ENCODE peak calls at places on chromosomes 3 and 15, in four cellular contexts. One of them, this sample, is unnamed.

GRCh38 chr3:107752202-107752990 is 229.6 kb downstream of the BBX start:
- DNase-seq in HepG2: peak; percentile 39
- DNase-seq in K562: peak; percentile 8
- DNase-seq in GM12878: no peak
- DNase-seq in this sample: peak; percentile 29

GRCh38 chr3:132804498-132804897 is 82.3 kb upstream of the NPHP3 start:
- DNase-seq in GM12878: no peak
- DNase-seq in K562: no peak
- DNase-seq in HepG2: no peak
- DNase-seq in this sample: no peak

GRCh38 chr3:127167315-127168043 is 25.5 kb upstream of the PRR23E start:
- DNase-seq in HepG2: no peak
- DNase-seq in K562: no peak
- DNase-seq in GM12878: no peak
- DNase-seq in this sample: no peak

GRCh38 chr3:124810970-124811369 is 76.2 kb downstream of the ITGB5 start:
- DNase-seq in K562: no peak
- DNase-seq in GM12878: no peak
- DNase-seq in HepG2: no peak
- DNase-seq in this sample: no peak

GRCh38 chr3:53858096-53858741 is 11.9 kb downstream of the IL17RB start:
- DNase-seq in K562: no peak
- DNase-seq in GM12878: no peak
- DNase-seq in HepG2: no peak
- DNase-seq in this sample: no peak

GRCh38 chr3:78414261-78414660 is 1353.5 kb downstream of the ROBO1 start:
- DNase-seq in K562: no peak
- DNase-seq in GM12878: no peak
- DNase-seq in HepG2: no peak
- DNase-seq in this sample: no peak

GRCh38 chr3:113097821-113098516 is 107.2 kb downstream of the GTPBP8 start:
- DNase-seq in GM12878: no peak
- DNase-seq in HepG2: peak; percentile 56
- DNase-seq in K562: no peak
- DNase-seq in this sample: no peak

GRCh38 chr3:123067689-123068226 is 933 bp downstream of the PDIA5 start:
- DNase-seq in K562: no peak
- DNase-seq in HepG2: no peak
- DNase-seq in GM12878: no peak
- DNase-seq in this sample: no peak

GRCh38 chr3:29611252-29611651 is 330.4 kb downstream of the RBMS3 start:
- DNase-seq in K562: no peak
- DNase-seq in HepG2: no peak
- DNase-seq in GM12878: no peak
- DNase-seq in this sample: no peak

GRCh38 chr15:49646891-49647290 is 26.0 kb downstream of the DTWD1 start:
- DNase-seq in K562: no peak
- DNase-seq in HepG2: no peak
- DNase-seq in GM12878: no peak
- DNase-seq in this sample: no peak

GRCh38 chr15:69305933-69306568 is 7.3 kb downstream of the PAQR5 start:
- DNase-seq in HepG2: no peak
- DNase-seq in GM12878: no peak
- DNase-seq in K562: no peak
- DNase-seq in this sample: no peak

GRCh38 chr15:70906842-70907241 is 14.2 kb downstream of the LRRC49 start:
- DNase-seq in K562: no peak
- DNase-seq in HepG2: no peak
- DNase-seq in GM12878: no peak
- DNase-seq in this sample: no peak

DNA sequence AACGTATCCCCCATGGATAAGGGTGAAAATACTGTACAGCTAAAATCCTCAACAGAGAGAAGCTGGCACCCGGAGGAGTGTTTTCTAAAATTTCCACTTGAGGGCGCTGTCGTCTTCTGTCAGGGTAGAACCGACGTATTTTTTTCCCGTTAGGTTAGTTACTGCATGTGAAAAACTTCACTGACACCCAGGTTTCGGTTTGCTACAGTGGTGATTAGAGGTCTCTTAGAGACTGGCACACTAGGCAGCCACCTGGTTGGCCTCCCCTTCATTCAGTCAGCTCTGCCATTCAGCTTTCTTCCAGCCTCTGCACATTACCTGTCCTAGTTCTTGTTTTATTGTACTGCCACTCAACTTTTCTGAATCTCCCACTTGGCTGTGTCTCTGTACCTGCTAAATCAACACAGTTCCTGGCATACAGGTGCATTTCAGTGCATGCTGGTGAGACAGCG is 18.4 kb downstream of the CCK start:
- DNase-seq in K562: peak; percentile 76
- DNase-seq in HepG2: peak; percentile 59
- DNase-seq in GM12878: no peak
- DNase-seq in this sample: peak; percentile 63
- TF ChIP-seq FOXK2 in K562: no peak
- TF ChIP-seq FOXK2 in HepG2: no peak
- TF ChIP-seq FOXK2 in GM12878: no peak
- TF ChIP-seq FOXK2 in this sample: no peak

DNA sequence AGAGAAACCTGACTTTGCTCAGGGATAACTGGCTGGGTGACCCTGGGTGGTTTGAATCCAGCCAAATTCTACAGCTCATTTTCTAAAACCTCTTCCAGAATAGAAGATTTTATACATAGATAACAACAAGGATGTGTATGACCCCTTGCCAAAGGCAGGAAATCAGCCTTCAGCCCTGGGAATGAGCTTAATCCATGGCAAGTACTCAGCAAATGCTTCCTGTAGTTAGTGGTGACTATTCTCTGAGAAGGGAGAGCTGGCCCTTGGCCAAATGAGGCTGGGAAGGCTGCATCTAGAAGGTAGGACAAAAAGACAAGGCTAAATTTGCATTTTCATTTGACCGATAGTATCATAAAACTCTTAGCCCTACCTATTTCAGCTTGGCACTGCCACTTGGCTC is 4.6 kb upstream of the HACD3 start:
- DNase-seq in HepG2: no peak
- DNase-seq in K562: peak; percentile 30
- DNase-seq in GM12878: no peak
- DNase-seq in this sample: no peak
- TF ChIP-seq FOXM1 in HepG2: no peak
- TF ChIP-seq FOXM1 in K562: no peak
- TF ChIP-seq FOXM1 in GM12878: no peak
- TF ChIP-seq FOXM1 in this sample: no peak

GRCh38 chr15:77118787-77119410 is 48.0 kb upstream of the TSPAN3 start:
- DNase-seq in K562: peak; percentile 55
- DNase-seq in HepG2: peak; percentile 59
- DNase-seq in GM12878: peak; percentile 32
- DNase-seq in this sample: peak; percentile 65
- TF ChIP-seq FOXK2 in K562: no peak
- TF ChIP-seq FOXK2 in HepG2: no peak
- TF ChIP-seq FOXK2 in GM12878: no peak
- TF ChIP-seq FOXK2 in this sample: no peak

DNA sequence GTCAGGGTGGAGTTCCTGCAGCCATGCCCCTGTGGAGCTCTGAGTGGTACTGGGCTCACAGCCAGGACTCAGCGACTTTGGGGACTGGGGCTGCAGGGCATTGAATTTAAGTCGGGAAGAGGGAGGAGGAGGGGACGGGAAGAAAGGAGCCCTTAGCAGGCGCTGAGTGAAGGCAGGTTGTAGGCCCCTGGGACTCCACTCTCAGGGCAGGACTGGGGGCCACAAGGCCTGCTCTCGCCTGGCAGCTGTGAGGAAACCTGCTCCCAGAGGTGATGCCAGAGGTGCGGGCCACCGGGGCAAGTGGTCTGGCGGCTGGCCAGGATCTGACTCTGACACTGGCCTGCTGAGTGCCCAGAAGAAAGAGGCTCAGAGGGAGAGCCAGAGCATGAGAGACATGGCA is 73.5 kb downstream of the EPHB3 start:
- DNase-seq in GM12878: no peak
- DNase-seq in K562: no peak
- DNase-seq in HepG2: no peak
- DNase-seq in this sample: no peak
- TF ChIP-seq FOXM1 in GM12878: no peak
- TF ChIP-seq FOXM1 in K562: no peak
- TF ChIP-seq FOXM1 in HepG2: no peak
- TF ChIP-seq FOXM1 in this sample: no peak

GRCh38 chr3:45965281-45966052 is 22.2 kb downstream of the CXCR6 start:
- DNase-seq in GM12878: no peak
- DNase-seq in K562: no peak
- DNase-seq in HepG2: no peak
- DNase-seq in this sample: no peak
- TF ChIP-seq FOXK2 in GM12878: no peak
- TF ChIP-seq FOXK2 in K562: no peak
- TF ChIP-seq FOXK2 in HepG2: no peak
- TF ChIP-seq FOXK2 in this sample: no peak

GRCh38 chr3:11380314-11380713 is 108.1 kb downstream of the ATG7 start:
- DNase-seq in GM12878: no peak
- DNase-seq in K562: no peak
- DNase-seq in HepG2: peak; percentile 31
- DNase-seq in this sample: no peak

GRCh38 chr3:11379238-11379823 is 107.1 kb downstream of the ATG7 start:
- DNase-seq in GM12878: peak; percentile 13
- DNase-seq in HepG2: peak; percentile 24
- DNase-seq in K562: peak; percentile 29
- DNase-seq in this sample: peak; percentile 30

GRCh38 chr3:11381563-11381962 is 109.4 kb downstream of the ATG7 start:
- DNase-seq in K562: no peak
- DNase-seq in GM12878: no peak
- DNase-seq in HepG2: no peak
- DNase-seq in this sample: no peak

GRCh38 chr3:11377726-11378125 is 105.5 kb downstream of the ATG7 start:
- DNase-seq in GM12878: no peak
- DNase-seq in K562: no peak
- DNase-seq in HepG2: no peak
- DNase-seq in this sample: no peak

DNA sequence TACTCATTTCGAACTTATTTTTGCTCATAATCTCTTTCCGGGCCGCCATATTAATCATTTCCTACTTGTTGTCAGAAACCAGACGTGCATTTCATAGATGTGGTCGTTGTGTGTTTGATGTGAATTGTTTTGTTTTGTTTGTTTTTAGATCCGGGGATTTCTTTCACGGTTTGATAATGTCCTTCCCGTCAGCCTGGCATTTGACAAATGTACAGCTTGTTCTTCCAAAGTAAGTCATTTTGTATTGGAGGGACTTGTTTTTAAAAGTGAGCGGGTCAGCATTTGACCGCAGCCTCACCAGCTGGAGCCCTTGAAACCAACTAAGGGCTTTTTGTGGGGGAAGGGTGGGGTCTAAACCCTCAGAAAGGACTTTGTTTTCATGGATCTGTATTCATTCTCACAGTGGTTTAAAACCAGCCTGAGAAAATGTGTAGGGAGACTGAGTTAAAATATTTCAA is 107.7 kb downstream of the ATG7 start:
- DNase-seq in GM12878: no peak
- DNase-seq in K562: no peak
- DNase-seq in HepG2: no peak
- DNase-seq in this sample: no peak
- TF ChIP-seq FOXM1 in GM12878: no peak
- TF ChIP-seq FOXM1 in K562: no peak
- TF ChIP-seq FOXM1 in HepG2: no peak
- TF ChIP-seq FOXM1 in this sample: no peak

GRCh38 chr15:85614059-85614458 is 180.7 kb downstream of the KLHL25 start:
- DNase-seq in HepG2: no peak
- DNase-seq in K562: no peak
- DNase-seq in GM12878: no peak
- DNase-seq in this sample: no peak

GRCh38 chr15:85618956-85619491 is 175.7 kb downstream of the KLHL25 start:
- DNase-seq in K562: no peak
- DNase-seq in HepG2: no peak
- DNase-seq in GM12878: no peak
- DNase-seq in this sample: no peak

GRCh38 chr15:85616549-85616948 is 178.2 kb downstream of the KLHL25 start:
- DNase-seq in GM12878: no peak
- DNase-seq in K562: no peak
- DNase-seq in HepG2: no peak
- DNase-seq in this sample: no peak

GRCh38 chr15:85620321-85621044 is 174.2 kb downstream of the KLHL25 start:
- DNase-seq in HepG2: no peak
- DNase-seq in K562: no peak
- DNase-seq in GM12878: no peak
- DNase-seq in this sample: no peak

GRCh38 chr15:85615930-85616329 is 178.8 kb downstream of the KLHL25 start:
- DNase-seq in HepG2: peak; percentile 43
- DNase-seq in K562: peak; percentile 14
- DNase-seq in GM12878: no peak
- DNase-seq in this sample: peak; percentile 49
- TF ChIP-seq FOXK2 in HepG2: no peak
- TF ChIP-seq FOXK2 in K562: no peak
- TF ChIP-seq FOXK2 in GM12878: no peak
- TF ChIP-seq FOXK2 in this sample: no peak

GRCh38 chr3:97432914-97433313 is 331.6 kb upstream of the ARL6 start:
- DNase-seq in HepG2: no peak
- DNase-seq in GM12878: no peak
- DNase-seq in K562: no peak
- DNase-seq in this sample: no peak
- TF ChIP-seq FOXM1 in HepG2: no peak
- TF ChIP-seq FOXM1 in GM12878: no peak
- TF ChIP-seq FOXM1 in K562: no peak
- TF ChIP-seq FOXM1 in this sample: no peak